ENCODE peak calls at places on chromosomes 1 and 21, in seven cellular contexts. A is CD8-positive, alpha-beta memory T cell; V is CD4-positive, alpha-beta memory T cell; P is pancreas; Z is esophagus squamous epithelium; S is stomach; U is adrenal gland. F is an unnamed sample.
A peak's percentile ranks its signal among the peaks of the same experiment; 100 is the strongest.

GRCh38 chr1:90821152-90821792 is 104.2 kb upstream of the BARHL2 start:
- DNase-seq in P (no peak), Z (no peak), U (no peak), V (no peak), S (no peak), A (no peak), F (no peak)

GRCh38 chr1:203751051-203751450 is 13.9 kb upstream of the LAX1 start:
- DNase-seq in V (no peak), P (no peak), U (no peak), Z (no peak), A (no peak), S (no peak), F (no peak)

GRCh38 chr1:211876849-211877248 is 46.3 kb upstream of the LPGAT1 start:
- DNase-seq in V (no peak), A (no peak), P (no peak), Z (no peak), U (no peak), S (no peak), F (no peak)

GRCh38 chr21:25934771-25935224 is 200.0 kb downstream of the GABPA start:
- DNase-seq in U (peak; percentile 58), V (no peak), A (no peak), P (no peak), Z (no peak), S (peak; percentile 75), F (peak; percentile 68)

GRCh38 chr1:221849897-221850296 is 108.0 kb upstream of the DUSP10 start:
- DNase-seq in V (no peak), A (no peak), P (no peak), Z (no peak), U (no peak), S (no peak), F (no peak)

GRCh38 chr1:172308148-172308547 is 112.3 kb upstream of the C1orf105 start:
- DNase-seq in A (no peak), Z (no peak), V (no peak), U (no peak), P (no peak), S (no peak), F (no peak)

GRCh38 chr21:46585191-46585953 is 19.5 kb downstream of the S100B start:
- DNase-seq in S (no peak), Z (no peak), V (no peak), U (no peak), A (no peak), P (no peak), F (no peak)

GRCh38 chr1:240575976-240576666 is 35.8 kb downstream of the GREM2 start:
- DNase-seq in S (no peak), V (peak; percentile 75), A (no peak), U (no peak), Z (no peak), P (no peak), F (no peak)

GRCh38 chr1:19220991-19221390 is 10.9 kb upstream of the UBR4 start:
- DNase-seq in S (no peak), Z (no peak), P (no peak), V (no peak), U (peak; percentile 39), A (no peak), F (no peak)

GRCh38 chr1:1876335-1876935 is 14.5 kb downstream of the GNB1 start:
- DNase-seq in P (no peak), S (no peak), A (no peak), Z (no peak), V (no peak), U (no peak), F (no peak)
- H3K4me3 ChIP-seq in P (no peak overlapping the region), S (no peak overlapping the region), A (no peak overlapping the region), Z (no peak overlapping the region), V (no peak overlapping the region), U (no peak overlapping the region), F (no peak overlapping the region)

DNA sequence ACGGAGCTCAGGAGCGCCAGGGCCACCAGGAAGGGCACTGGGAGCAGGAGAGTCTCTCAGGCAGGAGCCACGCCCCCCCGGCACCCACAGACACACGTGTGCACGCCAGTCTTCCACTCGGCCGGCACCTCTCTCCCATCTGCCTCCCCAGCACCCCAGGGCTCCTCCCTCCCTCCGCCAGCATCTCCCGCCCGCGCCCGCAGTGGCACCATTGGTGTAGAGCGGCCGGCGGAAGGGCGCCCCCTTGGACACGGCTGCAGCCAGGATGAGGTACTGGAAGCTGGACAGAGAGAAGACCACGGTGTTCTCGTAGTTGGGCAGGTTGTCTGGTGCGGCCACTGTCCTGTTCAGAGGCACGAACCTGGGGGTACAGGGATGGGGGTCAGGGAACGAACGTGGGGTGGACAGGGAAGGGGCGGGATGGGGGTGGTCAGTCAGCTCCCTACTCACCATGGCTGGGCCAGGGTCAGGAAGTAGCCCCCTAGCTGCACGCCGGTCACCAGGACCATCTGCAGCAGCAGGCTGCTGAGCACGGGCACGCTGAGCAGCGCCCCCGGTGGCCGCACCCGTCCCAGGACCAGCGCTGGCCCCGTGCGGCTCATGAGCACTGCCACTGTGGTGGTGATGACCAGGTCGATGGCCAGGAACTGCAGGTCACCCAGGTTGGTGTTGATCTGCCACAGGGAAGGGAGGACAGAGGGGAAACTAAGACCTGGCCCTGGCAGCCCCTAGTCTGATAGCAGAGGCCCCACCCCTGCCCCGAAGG is 6.4 kb upstream of the MFAP2 start:
- DNase-seq in V (no peak), P (peak; percentile 55), U (no peak), Z (no peak), S (no peak), A (no peak), F (no peak)
- H3K36me3 ChIP-seq in V (peaks cover 17% of the 10 kb centered on the region), P (no peaks in the 10 kb centered on the region), U (peaks cover 44% of the 10 kb centered on the region), Z (peaks cover 63% of the 10 kb centered on the region), S (peaks cover 62% of the 10 kb centered on the region), A (no peaks in the 10 kb centered on the region), F (peaks cover 40% of the 10 kb centered on the region)

GRCh38 chr1:151542710-151543129 is 2.6 kb downstream of the TUFT1 start:
- DNase-seq in P (no peak), U (peak; percentile 66), S (no peak), A (no peak), V (no peak), Z (no peak), F (no peak)
- H3K4me3 ChIP-seq in P (no peak overlapping the region), U (no peak overlapping the region), S (no peak overlapping the region), A (no peak overlapping the region), V (no peak overlapping the region), Z (peak overlapping the region; percentile 72), F (no peak overlapping the region)

GRCh38 chr1:77956464-77956863 is 22.4 kb downstream of the FUBP1 start:
- DNase-seq in S (no peak), Z (no peak), A (no peak), V (no peak), P (no peak), U (peak; percentile 22), F (no peak)
- H3K36me3 ChIP-seq in S (peaks cover 100% of the 10 kb centered on the region), Z (peaks cover 100% of the 10 kb centered on the region), A (peaks cover 77% of the 10 kb centered on the region), V (peaks cover 74% of the 10 kb centered on the region), P (peaks cover 48% of the 10 kb centered on the region), U (peaks cover 94% of the 10 kb centered on the region), F (peaks cover 33% of the 10 kb centered on the region)

GRCh38 chr1:207822602-207823451 is 71.0 kb downstream of the CD46 start:
- DNase-seq in Z (peak; percentile 58), S (peak; percentile 92), A (peak; percentile 82), V (peak; percentile 85), P (no peak), U (peak; percentile 98), F (peak; percentile 92)
- H3K4me3 ChIP-seq in Z (peak overlapping the region; percentile 60), S (peak overlapping the region; percentile 77), A (peak overlapping the region; percentile 75), V (peak overlapping the region; percentile 85), P (peak overlapping the region; percentile 53), U (peak overlapping the region; percentile 81), F (peak overlapping the region; percentile 76)

DNA sequence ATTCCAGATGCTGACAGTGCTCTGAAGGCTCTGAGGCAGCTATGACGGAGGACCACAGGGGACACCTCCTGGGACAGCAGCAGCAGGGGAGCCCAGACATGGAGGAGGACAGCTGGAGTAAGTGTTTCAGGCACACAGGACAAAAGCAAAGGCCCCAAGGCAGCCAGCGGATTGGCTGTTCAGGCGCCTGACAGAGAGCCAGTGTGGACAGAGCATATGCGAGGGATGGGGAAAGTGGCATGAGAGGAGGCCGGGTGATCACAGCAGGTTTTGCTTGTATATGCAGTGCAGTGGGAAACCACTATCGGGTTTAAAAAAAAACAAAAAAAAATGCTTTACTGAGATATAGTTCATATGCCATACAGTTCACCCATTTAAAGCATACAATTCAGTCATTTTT is 19.1 kb downstream of the CHRNB2 start:
- DNase-seq in P (no peak), U (no peak), A (no peak), V (no peak), S (no peak), Z (no peak), F (no peak)
- H3K36me3 ChIP-seq in P (peaks cover 83% of the 10 kb centered on the region), U (peaks cover 100% of the 10 kb centered on the region), A (peaks cover 99% of the 10 kb centered on the region), V (peaks cover 98% of the 10 kb centered on the region), S (peaks cover 100% of the 10 kb centered on the region), Z (peaks cover 100% of the 10 kb centered on the region), F (peaks cover 68% of the 10 kb centered on the region)

GRCh38 chr1:228151170-228151513 is 1.4 kb downstream of the GJC2 start:
- DNase-seq in S (no peak), V (peak; percentile 1), A (peak; percentile 29), Z (no peak), P (peak; percentile 50), U (peak; percentile 13), F (no peak)
- H3K4me3 ChIP-seq in S (peak overlapping the region; percentile 36), V (no peak overlapping the region), A (no peak overlapping the region), Z (peak overlapping the region; percentile 37), P (no peak overlapping the region), U (no peak overlapping the region), F (no peak overlapping the region)

F was measured in lung.